ENCODE peak calls at places on chromosomes 16 and 17, in ten cellular contexts. Z is left ventricle myocardium inferior; H is CD8-positive, alpha-beta T cell; A is lower leg skin; N is AG04449; G is AG10803; M is gastrocnemius medialis; Q is AG04450; S is brain microvascular endothelial cell; B is PC-9. E is an unnamed sample.
A peak's percentile ranks its signal among the peaks of the same experiment; 100 is the strongest.

GRCh38 chr16:11681526-11681925 is 13.3 kb downstream of the SNN start:
- DNase-seq in Z (no peak), H (no peak), A (peak; percentile 72), N (no peak), G (no peak), M (peak; percentile 93), Q (no peak), S (no peak), B (no peak), E (no peak)

GRCh38 chr16:20938426-20938825 is 37.9 kb downstream of the LYRM1 start:
- DNase-seq in Z (no peak), H (no peak), A (no peak), N (no peak), G (peak; percentile 27), M (no peak), Q (no peak), S (no peak), B (peak; percentile 87), E (peak; percentile 17)

GRCh38 chr16:4862639-4863038 is 15.4 kb downstream of the UBN1 start:
- DNase-seq in Z (no peak), H (no peak), A (peak; percentile 63), N (no peak), G (no peak), M (peak; percentile 77), Q (no peak), S (no peak), B (peak; percentile 47), E (no peak)

GRCh38 chr16:14177704-14178103 is 106.6 kb downstream of the MRTFB start:
- DNase-seq in Z (no peak), H (no peak), A (no peak), N (no peak), G (no peak), M (no peak), Q (no peak), S (no peak), B (no peak), E (no peak)

GRCh38 chr16:57394444-57394843 is 10.1 kb upstream of the CCL17 start:
- DNase-seq in Z (no peak), H (no peak), A (no peak), N (no peak), G (no peak), M (no peak), Q (no peak), S (no peak), B (peak; percentile 60), E (no peak)

GRCh38 chr17:31631759-31632158 is 227.3 kb downstream of the COPRS start:
- DNase-seq in Z (no peak), H (no peak), A (no peak), N (no peak), G (peak; percentile 60), M (no peak), Q (no peak), S (no peak), B (peak; percentile 44), E (no peak)

GRCh38 chr16:69423189-69423588 is 1.2 kb upstream of the CYB5B start:
- DNase-seq in Z (no peak), H (no peak), A (no peak), N (no peak), G (no peak), M (no peak), Q (no peak), S (no peak), B (no peak), E (no peak)

GRCh38 chr17:63190821-63191220 is 224.8 kb downstream of the TANC2 start:
- DNase-seq in Z (no peak), H (no peak), A (no peak), N (no peak), G (no peak), M (no peak), Q (no peak), S (no peak), B (no peak), E (no peak)

GRCh38 chr16:82936941-82937551 is 310.3 kb downstream of the CDH13 start:
- DNase-seq in Z (no peak), H (no peak), A (no peak), N (no peak), G (peak; percentile 26), M (no peak), Q (peak; percentile 46), S (peak; percentile 89), B (no peak), E (no peak)

GRCh38 chr16:81758376-81758775 is 20.7 kb upstream of the PLCG2 start:
- DNase-seq in Z (no peak), H (no peak), A (no peak), N (no peak), G (no peak), M (no peak), Q (no peak), S (peak; percentile 35), B (peak; percentile 88), E (no peak)

GRCh38 chr17:73640691-73641090 is 3.6 kb downstream of the SDK2 start:
- DNase-seq in Z (no peak), H (no peak), A (no peak), N (no peak), G (no peak), M (no peak), Q (no peak), S (no peak), B (no peak), E (no peak)

GRCh38 chr16:58584831-58585505 is 44.7 kb downstream of the CNOT1 start:
- DNase-seq in Z (no peak), H (no peak), A (no peak), N (no peak), G (peak; percentile 54), M (no peak), Q (no peak), S (no peak), B (no peak), E (no peak)

GRCh38 chr16:67326472-67327309 is at the start of the genes KCTD19 and LRRC36:
- DNase-seq in Z (peak; percentile 45), H (peak; percentile 68), A (peak; percentile 92), N (no peak), G (no peak), M (no peak), Q (no peak), S (no peak), B (no peak), E (no peak)

GRCh38 chr16:85662036-85662812 is 26.5 kb downstream of the GINS2 start:
- DNase-seq in Z (no peak), H (no peak), A (no peak), N (no peak), G (no peak), M (no peak), Q (no peak), S (no peak), B (no peak), E (no peak)

GRCh38 chr16:89322381-89323119 is 105.0 kb downstream of the ZNF778 start:
- DNase-seq in Z (no peak), H (peak; percentile 10), A (no peak), N (no peak), G (peak; percentile 78), M (peak; percentile 97), Q (peak; percentile 65), S (no peak), B (peak; percentile 56), E (no peak)

GRCh38 chr17:58535431-58535830 is 21.0 kb upstream of the MTMR4 start:
- DNase-seq in Z (no peak), H (no peak), A (no peak), N (no peak), G (peak; percentile 57), M (no peak), Q (no peak), S (no peak), B (peak; percentile 79), E (no peak)
- H3K4me3 ChIP-seq in Z (no peak overlapping the region), H (no peak overlapping the region), A (no peak overlapping the region), N (no peak overlapping the region), G (no peak overlapping the region), M (no peak overlapping the region), Q (no peak overlapping the region), S (no peak overlapping the region), B (no peak overlapping the region), E (no peak overlapping the region)

GRCh38 chr17:48181653-48182052 is 74.1 kb downstream of the SNX11 start:
- DNase-seq in Z (no peak), H (no peak), A (no peak), N (no peak), G (peak; percentile 26), M (no peak), Q (no peak), S (peak; percentile 6), B (no peak), E (no peak)
- TF ChIP-seq CTCF in Z (peak; percentile 16), H (no peak), A (no peak), N (peak; percentile 57), G (peak; percentile 47), M (no peak), Q (peak; percentile 29), S (peak; percentile 73), B (peak; percentile 66), E (peak; percentile 58)

GRCh38 chr16:29290631-29291247 is 115.8 kb downstream of the NPIPB11 start:
- DNase-seq in Z (peak; percentile 94), H (peak; percentile 60), A (peak; percentile 99), N (peak; percentile 53), G (peak; percentile 85), M (peak; percentile 99), Q (peak; percentile 87), S (peak; percentile 90), B (peak; percentile 98), E (no peak)
- H3K4me3 ChIP-seq in Z (peak overlapping the region; percentile 63), H (no peak overlapping the region), A (no peak overlapping the region), N (peak overlapping the region; percentile 27), G (peak overlapping the region; percentile 43), M (no peak overlapping the region), Q (peak overlapping the region; percentile 45), S (peak overlapping the region; percentile 27), B (peak overlapping the region; percentile 42), E (peak overlapping the region; percentile 23)

GRCh38 chr17:41456206-41456605 is 11.0 kb downstream of the KRT32 start:
- DNase-seq in Z (no peak), H (no peak), A (no peak), N (no peak), G (peak; percentile 35), M (no peak), Q (no peak), S (no peak), B (no peak), E (no peak)
- TF ChIP-seq CTCF in Z (no peak), H (no peak), A (no peak), N (no peak), G (peak; percentile 32), M (no peak), Q (no peak), S (peak; percentile 46), B (peak; percentile 26), E (peak; percentile 10)

GRCh38 chr17:42674755-42675347 is 1.9 kb downstream of the PLEKHH3 start:
- DNase-seq in Z (no peak), H (no peak), A (no peak), N (no peak), G (no peak), M (peak; percentile 77), Q (no peak), S (no peak), B (no peak), E (no peak)
- H3K4me3 ChIP-seq in Z (peak overlapping the region; percentile 98), H (no peak overlapping the region), A (peak overlapping the region; percentile 87), N (peak overlapping the region; percentile 94), G (peak overlapping the region; percentile 91), M (peak overlapping the region; percentile 76), Q (peak overlapping the region; percentile 89), S (peak overlapping the region; percentile 84), B (peak overlapping the region; percentile 95), E (peak overlapping the region; percentile 93)

DNA sequence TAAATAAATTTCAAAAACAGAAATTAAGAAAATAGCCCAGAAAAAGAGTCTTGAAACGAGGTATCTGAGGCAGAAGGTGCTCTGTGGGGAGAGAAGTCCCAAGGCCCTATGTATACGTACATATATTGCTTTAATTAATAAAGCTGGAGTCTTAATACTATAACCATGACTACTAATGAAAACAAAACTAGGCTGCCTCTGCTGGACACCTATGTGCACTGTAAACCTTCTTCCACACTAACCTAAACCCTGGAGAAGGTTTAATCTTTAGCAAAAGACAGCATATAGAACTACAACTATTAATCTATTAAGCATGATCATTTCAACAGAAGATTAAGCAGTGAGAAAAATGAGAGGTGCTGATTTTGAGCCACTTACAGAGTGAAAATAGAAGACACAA is 153.9 kb upstream of the C17orf78 start:
- DNase-seq in Z (no peak), H (no peak), A (no peak), N (no peak), G (no peak), M (no peak), Q (no peak), S (no peak), B (no peak), E (no peak)
- TF ChIP-seq CTCF in Z (no peak), H (no peak), A (no peak), N (no peak), G (no peak), M (no peak), Q (peak; percentile 18), S (peak; percentile 18), B (no peak), E (peak; percentile 9)

E was measured in AG09309.